ENCODE peak calls at places on chromosomes 12 and 14, in ten cellular contexts. E is tibial artery, G is cardiac fibroblast, W is OCI-LY7, P is kidney epithelial cell, F is right lobe of liver, I is ovary, D is fibroblast of pulmonary artery, T is astrocyte, O is heart left ventricle. L is an unnamed sample.

GRCh38 chr12:89540586-89540985 is 14.7 kb upstream of the POC1B start:
- DNase-seq in T (no peak), G (no peak), O (no peak), E (no peak), I (no peak), F (no peak), P (no peak), W (no peak), D (no peak), L (no peak)

GRCh38 chr14:32252030-32252670 is 49.1 kb upstream of the RNU6-8 start:
- DNase-seq in D (peak; percentile 84), O (no peak), G (peak; percentile 84), P (peak; percentile 32), W (peak; percentile 79), F (no peak), E (peak; percentile 51), I (peak; percentile 37), T (peak; percentile 58), L (peak; percentile 93)

GRCh38 chr14:105940534-105941225 is 414.3 kb downstream of the TMEM121 start:
- DNase-seq in T (no peak), O (no peak), F (no peak), E (no peak), G (no peak), D (no peak), I (no peak), P (no peak), W (no peak), L (no peak)

GRCh38 chr12:6273931-6274687 is 36.4 kb upstream of the PLEKHG6 start:
- DNase-seq in D (peak; percentile 74), G (peak; percentile 67), I (no peak), E (no peak), T (no peak), P (no peak), O (no peak), F (no peak), W (no peak), L (no peak)

GRCh38 chr14:90301580-90302181 is 30.1 kb downstream of the NRDE2 start:
- DNase-seq in O (no peak), I (no peak), F (no peak), T (peak; percentile 39), W (peak; percentile 26), E (no peak), G (peak; percentile 80), P (no peak), D (peak; percentile 81), L (peak; percentile 89)

GRCh38 chr14:32038876-32039275 is 38.2 kb upstream of the ARHGAP5 start:
- DNase-seq in E (no peak), I (no peak), P (no peak), W (no peak), G (no peak), F (no peak), O (no peak), T (peak; percentile 11), D (no peak), L (peak; percentile 21)

GRCh38 chr12:102478416-102479098 is 1.8 kb downstream of the IGF1 start:
- DNase-seq in T (peak; percentile 32), I (no peak), O (no peak), D (no peak), F (no peak), W (peak; percentile 30), P (no peak), G (no peak), E (no peak), L (no peak)

GRCh38 chr12:112219195-112219594 is 93.8 kb downstream of the TRAFD1 start:
- DNase-seq in I (no peak), W (no peak), P (no peak), G (peak; percentile 8), E (no peak), O (no peak), D (no peak), T (no peak), F (no peak), L (no peak)

GRCh38 chr12:126811401-126811800 is 1455.6 kb upstream of the TMEM132C start:
- DNase-seq in W (no peak), T (no peak), I (no peak), G (no peak), P (no peak), F (no peak), E (no peak), D (no peak), O (no peak), L (no peak)

GRCh38 chr14:63777024-63777423 is 49.2 kb upstream of the SGPP1 start:
- DNase-seq in F (no peak), P (peak; percentile 56), G (peak; percentile 54), I (no peak), W (no peak), T (peak; percentile 71), E (no peak), D (peak; percentile 70), O (no peak), L (peak; percentile 79)

GRCh38 chr12:121861549-121862254 is 3.0 kb upstream of the HPD start:
- DNase-seq in F (no peak), W (no peak), O (no peak), E (no peak), I (no peak), P (no peak), G (peak; percentile 25), T (peak; percentile 16), D (no peak), L (peak; percentile 55)

GRCh38 chr14:68701001-68701741 is 91.7 kb downstream of the ZFP36L1 start:
- DNase-seq in P (no peak), G (no peak), W (no peak), F (no peak), E (peak; percentile 2), O (no peak), I (no peak), D (no peak), T (no peak), L (no peak)

DNA sequence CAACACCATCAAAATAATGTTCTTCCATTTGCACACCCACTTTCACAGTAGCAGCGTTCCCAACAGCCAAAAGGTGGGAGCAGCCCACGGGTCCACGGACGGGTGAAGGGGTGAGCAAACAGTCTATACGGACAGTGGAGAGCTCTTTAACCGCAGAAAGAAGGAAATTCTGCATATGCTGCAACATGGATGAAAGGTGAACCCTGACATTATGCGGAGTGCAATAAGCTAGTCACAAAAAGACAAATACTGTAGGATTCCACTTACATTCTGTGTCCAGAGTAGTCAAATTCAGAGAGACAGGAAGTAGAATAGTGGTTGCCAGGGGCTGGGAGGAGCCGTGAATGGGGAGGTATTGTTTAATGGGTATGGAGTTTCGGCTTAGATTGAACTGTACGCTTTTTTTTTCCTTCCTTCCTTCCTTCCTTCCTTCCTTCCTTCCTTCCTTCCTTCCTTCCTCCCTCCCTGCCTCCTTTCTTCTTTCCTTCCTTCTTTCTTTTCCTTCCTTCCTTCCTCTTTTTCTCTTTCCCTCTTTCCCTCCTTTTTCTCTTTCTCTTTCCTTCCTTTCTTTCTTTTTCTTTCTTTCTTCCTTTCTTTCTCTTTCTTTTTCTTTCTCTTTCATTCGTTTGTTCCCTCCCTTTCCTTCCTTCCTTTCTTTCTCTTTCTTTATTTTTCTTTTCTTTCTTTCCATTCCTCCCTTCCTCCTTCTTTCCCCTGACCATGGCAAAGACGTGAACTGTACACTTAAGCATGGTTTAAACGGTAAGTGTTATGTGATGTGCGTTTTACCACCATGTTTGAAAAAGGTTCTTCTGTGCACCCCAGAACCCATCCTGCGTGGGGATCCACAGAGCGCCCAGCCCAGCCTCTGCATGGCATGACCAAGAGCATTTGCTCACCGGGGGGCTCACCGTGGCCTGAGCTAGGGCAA is 15.9 kb upstream of the ANKRD9 start:
- DNase-seq in F (no peak), G (peak; percentile 75), T (peak; percentile 59), D (peak; percentile 75), P (no peak), W (peak; percentile 63), E (no peak), I (no peak), O (no peak), L (peak; percentile 74)
- H3K4me3 ChIP-seq in F (peak overlapping the region; percentile 77), G (peak overlapping the region; percentile 68), T (peak overlapping the region; percentile 72), D (peak overlapping the region; percentile 71), P (peak overlapping the region; percentile 54), W (peak overlapping the region; percentile 67), E (peak overlapping the region; percentile 60), I (peak overlapping the region; percentile 58), O (peak overlapping the region; percentile 44), L (peak overlapping the region; percentile 84)

GRCh38 chr12:48454675-48455074 is 17.7 kb upstream of the ANP32D start:
- DNase-seq in F (no peak), T (peak; percentile 10), D (peak; percentile 70), G (peak; percentile 65), W (peak; percentile 11), O (no peak), E (no peak), I (no peak), P (no peak), L (peak; percentile 74)
- TF ChIP-seq CTCF in F (peak; percentile 33), T (peak; percentile 9), D (peak; percentile 63), G (peak; percentile 36), W (peak; percentile 57), O (peak; percentile 66), E (peak; percentile 39), I (peak; percentile 49), P (no peak), L (peak; percentile 67)

DNA sequence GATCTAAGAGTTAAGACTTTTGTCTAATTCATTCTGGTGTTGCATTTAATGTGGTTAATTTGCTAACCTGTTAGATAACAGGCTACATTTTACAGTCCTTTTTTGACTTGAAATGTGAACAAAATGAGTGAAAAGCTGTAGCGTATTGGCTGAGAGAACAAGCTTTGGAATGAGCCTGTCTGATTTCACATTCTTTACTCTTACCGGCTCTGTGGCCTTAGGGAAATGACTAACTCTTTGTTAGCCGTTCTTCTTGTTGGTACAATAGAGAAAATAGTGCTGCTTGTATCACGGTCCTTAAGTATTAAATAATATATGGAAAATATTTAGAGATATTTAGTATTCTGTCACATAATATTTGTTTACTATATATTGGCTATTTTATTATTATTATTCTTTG is 1.9 kb downstream of the MNAT1 start:
- DNase-seq in E (no peak), D (peak; percentile 75), I (no peak), P (no peak), G (peak; percentile 66), O (no peak), W (no peak), T (peak; percentile 81), F (no peak), L (peak; percentile 85)
- H3K4me3 ChIP-seq in E (no peak overlapping the region), D (peak overlapping the region; percentile 83), I (no peak overlapping the region), P (peak overlapping the region; percentile 26), G (no peak overlapping the region), O (no peak overlapping the region), W (peak overlapping the region; percentile 90), T (peak overlapping the region; percentile 99), F (no peak overlapping the region), L (peak overlapping the region; percentile 25)

GRCh38 chr12:100935929-100936328 is 141.4 kb downstream of the ANO4 start:
- DNase-seq in W (no peak), E (no peak), D (no peak), G (no peak), F (no peak), O (no peak), P (no peak), I (no peak), T (no peak), L (no peak)

GRCh38 chr12:100940503-100940902 is 145.9 kb downstream of the ANO4 start:
- DNase-seq in T (no peak), O (no peak), P (no peak), E (no peak), W (no peak), D (no peak), I (no peak), F (no peak), G (no peak), L (no peak)

DNA sequence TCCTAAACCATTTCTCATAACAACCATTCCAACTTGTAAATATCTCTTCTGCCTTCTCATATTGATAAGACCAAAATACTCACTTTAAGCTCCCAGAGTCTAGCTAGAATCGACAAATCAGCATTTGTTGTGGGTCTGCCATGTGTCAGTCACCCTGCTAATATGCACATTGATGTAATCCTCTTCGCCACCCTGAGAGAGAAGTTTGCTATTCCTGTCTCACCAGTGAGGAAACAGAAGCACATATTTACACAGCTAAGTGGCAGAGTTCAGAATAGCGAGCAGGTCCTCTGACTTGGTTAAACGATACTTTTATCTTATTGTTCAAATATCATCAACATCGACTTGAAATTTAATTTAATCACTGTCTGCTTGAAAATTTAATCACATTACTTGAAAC is 142.1 kb downstream of the ANO4 start:
- DNase-seq in G (no peak), D (no peak), T (no peak), W (no peak), I (no peak), E (no peak), P (no peak), O (no peak), F (no peak), L (no peak)
- TF ChIP-seq CTCF in G (no peak), D (no peak), T (no peak), W (no peak), I (no peak), E (no peak), P (no peak), O (no peak), F (no peak), L (no peak)

L was measured in choroid plexus epithelial cell.